ENCODE peak calls at places on chromosomes 6 and 20, in four cellular contexts. X is neuronal stem cell; N is effector memory CD4-positive, alpha-beta T cell; C is DND-41. R is an unnamed sample.

GRCh38 chr6:12582421-12583110 is 134.0 kb upstream of the PHACTR1 start:
- DNase-seq in C (no peak), X (no peak), N (no peak), R (peak; percentile 49)

GRCh38 chr20:5991623-5992441 is 41.4 kb downstream of the MCM8 start:
- DNase-seq in N (no peak), C (no peak), X (no peak), R (no peak)

GRCh38 chr6:36131517-36132220 is 1.4 kb downstream of the MAPK13 start:
- DNase-seq in C (no peak), N (peak; percentile 23), X (no peak), R (peak; percentile 64)

GRCh38 chr6:117188627-117189201 is 76.6 kb upstream of the VGLL2 start:
- DNase-seq in C (no peak), N (no peak), X (no peak), R (peak; percentile 66)

GRCh38 chr6:166779381-166779780 is 152.3 kb upstream of the RPS6KA2 start:
- DNase-seq in C (no peak), N (no peak), X (no peak), R (no peak)

GRCh38 chr20:42102000-42102399 is 483.8 kb upstream of the CHD6 start:
- DNase-seq in C (no peak), X (no peak), N (no peak), R (no peak)

GRCh38 chr20:17128206-17128605 is 98.6 kb upstream of the PCSK2 start:
- DNase-seq in X (no peak), N (no peak), C (no peak), R (no peak)

GRCh38 chr20:63741676-63742380 is 2.3 kb downstream of the SLC2A4RG start:
- DNase-seq in C (no peak), N (no peak), X (no peak), R (no peak)

GRCh38 chr6:15481892-15482291 is 180.9 kb downstream of the DTNBP1 start:
- DNase-seq in C (no peak), N (no peak), X (no peak), R (no peak)

GRCh38 chr6:3088853-3089445 is 20.7 kb downstream of the RIPK1 start:
- DNase-seq in N (no peak), X (no peak), C (no peak), R (no peak)

GRCh38 chr6:151142676-151143075 is 97.1 kb upstream of the AKAP12 start:
- DNase-seq in X (no peak), N (no peak), C (peak; percentile 5), R (peak; percentile 44)

GRCh38 chr6:136962661-136963060 is 40.6 kb downstream of the SLC35D3 start:
- DNase-seq in C (no peak), X (no peak), N (no peak), R (no peak)

GRCh38 chr6:137830562-137830961 is 36.5 kb upstream of the TNFAIP3 start:
- DNase-seq in X (no peak), N (no peak), C (no peak), R (no peak)

GRCh38 chr6:118309337-118310093 is 238.6 kb upstream of the PLN start:
- DNase-seq in C (no peak), X (no peak), N (no peak), R (no peak)

GRCh38 chr6:126657556-126658129 is 317.7 kb downstream of the CENPW start:
- DNase-seq in N (no peak), C (no peak), X (no peak), R (peak; percentile 64)

GRCh38 chr6:50091641-50092040 is 41.9 kb upstream of the DEFB112 start:
- DNase-seq in N (no peak), X (no peak), C (no peak), R (no peak)

GRCh38 chr6:41442800-41443501 is 103.2 kb upstream of the FOXP4 start:
- DNase-seq in N (no peak), X (no peak), C (no peak), R (no peak)

GRCh38 chr20:6636209-6637159 is 131.0 kb upstream of the BMP2 start:
- DNase-seq in X (peak; percentile 12), C (no peak), N (no peak), R (peak; percentile 48)

GRCh38 chr20:52425253-52425652 is 233.7 kb upstream of the ZFP64 start:
- DNase-seq in X (no peak), C (no peak), N (no peak), R (no peak)

GRCh38 chr20:61494763-61495595 is 242.9 kb downstream of the CDH4 start:
- DNase-seq in N (no peak), X (no peak), C (no peak), R (no peak)

GRCh38 chr6:36956111-36956820 is 1.7 kb downstream of the PI16 start:
- DNase-seq in X (no peak), N (no peak), C (no peak), R (no peak)

GRCh38 chr20:2840967-2841531 is 504 bp downstream of the VPS16 start:
- DNase-seq in C (peak; percentile 40), N (peak; percentile 40), X (no peak), R (peak; percentile 64)

DNA sequence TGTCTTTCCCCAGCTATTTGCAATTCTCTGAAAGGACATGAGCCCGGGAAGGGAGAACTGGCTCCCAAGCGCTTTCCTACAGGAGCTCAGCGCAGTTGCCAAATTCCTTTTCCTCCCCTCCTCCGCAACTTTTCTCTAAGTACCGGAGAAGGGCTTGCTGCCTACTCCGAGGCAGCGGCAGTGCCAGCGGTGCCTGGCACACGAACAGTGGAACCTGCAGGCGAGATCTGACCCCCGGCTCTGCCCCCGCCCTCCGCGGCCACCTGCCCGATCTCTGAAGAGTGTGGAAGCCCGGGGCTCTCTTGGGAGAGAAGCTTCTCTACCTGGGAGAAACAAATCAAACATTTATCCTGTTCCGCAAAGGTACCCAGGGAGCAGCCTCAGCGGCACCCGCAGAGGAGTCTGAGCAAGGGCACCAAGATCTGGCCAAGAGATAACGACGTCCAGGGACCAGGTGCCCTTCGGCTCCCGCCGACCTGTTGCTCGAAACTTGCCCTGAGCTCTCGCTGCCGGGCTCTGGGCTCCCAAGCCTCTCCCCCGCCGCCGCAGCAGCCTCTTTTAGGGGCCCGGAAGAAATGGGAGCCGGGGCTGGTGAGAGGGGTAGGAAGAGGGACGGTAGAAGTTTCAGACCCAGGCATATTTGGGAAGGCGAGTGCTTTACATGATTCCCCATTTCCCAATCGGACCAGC is 2.1 kb downstream of the CBLN4 start:
- DNase-seq in N (no peak), C (no peak), X (no peak), R (no peak)
- H3K9me3 ChIP-seq in N (no peaks in the 10 kb centered on the region), C (peaks cover 10% of the 10 kb centered on the region), X (no peaks in the 10 kb centered on the region), R (peaks cover 27% of the 10 kb centered on the region)

DNA sequence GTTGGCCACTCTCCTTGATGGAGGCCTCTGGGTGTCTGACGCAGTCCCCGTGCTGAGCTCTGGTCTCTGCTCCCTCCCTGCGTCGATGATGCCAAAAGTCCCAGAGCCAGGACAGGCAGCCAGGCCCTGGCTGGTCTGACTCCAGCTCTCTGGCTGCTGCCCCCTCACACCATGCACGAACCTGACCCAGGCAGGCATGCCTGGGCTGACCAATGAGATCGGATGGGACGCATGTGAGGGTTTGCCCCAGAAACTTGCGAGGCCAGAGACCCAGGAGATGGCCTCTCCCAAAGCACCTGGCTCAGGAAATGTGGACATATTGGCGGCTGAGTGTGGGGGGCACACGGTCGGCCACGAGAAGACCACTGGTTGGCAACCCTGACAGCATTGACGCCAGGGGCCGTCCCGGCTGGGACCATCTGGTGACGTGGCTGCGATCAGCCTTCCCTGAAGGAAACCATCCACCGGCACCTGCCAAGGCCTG is 51.2 kb upstream of the FRMD1 start:
- DNase-seq in C (no peak), X (no peak), N (no peak), R (no peak)
- H3K9me3 ChIP-seq in C (peaks cover 9% of the 10 kb centered on the region), X (no peaks in the 10 kb centered on the region), N (no peaks in the 10 kb centered on the region), R (no peaks in the 10 kb centered on the region)

DNA sequence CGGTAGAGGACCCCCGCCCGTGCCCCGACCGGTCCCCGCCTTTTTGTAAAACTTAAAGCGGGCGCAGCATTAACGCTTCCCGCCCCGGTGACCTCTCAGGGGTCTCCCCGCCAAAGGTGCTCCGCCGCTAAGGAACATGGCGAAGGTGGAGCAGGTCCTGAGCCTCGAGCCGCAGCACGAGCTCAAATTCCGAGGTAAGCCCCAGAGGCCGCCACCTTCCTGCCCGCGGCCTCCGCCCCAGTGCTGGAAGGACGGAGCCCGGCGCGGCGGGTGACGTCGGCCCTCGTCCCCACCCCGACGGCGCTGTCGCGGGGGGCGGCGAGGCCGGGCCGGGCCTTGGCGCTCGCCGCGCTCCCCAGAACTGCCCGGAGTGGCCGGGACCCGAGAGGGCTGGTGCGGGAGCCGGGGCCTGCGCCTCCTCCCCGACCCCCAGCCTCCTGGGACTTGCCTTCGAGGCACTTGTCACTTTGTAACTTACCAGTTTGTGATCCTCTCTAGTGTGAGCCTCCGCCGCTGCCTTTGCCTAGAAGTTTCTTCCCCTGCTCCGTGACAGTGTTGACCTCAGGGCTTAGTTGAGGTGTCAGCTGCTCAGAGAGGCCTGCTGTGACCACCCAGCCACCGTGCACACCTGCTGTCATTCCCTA is 417 bp downstream of the VAPB start:
- DNase-seq in C (peak; percentile 39), N (peak; percentile 39), X (no peak), R (peak; percentile 79)
- H3K9me3 ChIP-seq in C (peaks cover 3% of the 10 kb centered on the region), N (no peaks in the 10 kb centered on the region), X (no peaks in the 10 kb centered on the region), R (no peaks in the 10 kb centered on the region)

GRCh38 chr6:6596929-6597328 is 8.4 kb downstream of the LY86 start:
- DNase-seq in N (no peak), C (no peak), X (no peak), R (no peak)

GRCh38 chr6:6595025-6595424 is 6.5 kb downstream of the LY86 start:
- DNase-seq in N (no peak), C (no peak), X (no peak), R (no peak)

GRCh38 chr6:6597682-6598081 is 9.2 kb downstream of the LY86 start:
- DNase-seq in C (no peak), N (no peak), X (no peak), R (no peak)

GRCh38 chr6:6595946-6596345 is 7.4 kb downstream of the LY86 start:
- DNase-seq in N (no peak), X (no peak), C (no peak), R (no peak)

GRCh38 chr6:6596529-6596928 is 8.0 kb downstream of the LY86 start:
- DNase-seq in X (no peak), C (no peak), N (no peak), R (no peak)
- H3K9me3 ChIP-seq in X (no peaks in the 10 kb centered on the region), C (no peaks in the 10 kb centered on the region), N (no peaks in the 10 kb centered on the region), R (no peaks in the 10 kb centered on the region)

GRCh38 chr6:143773503-143773902 is 69.6 kb upstream of the LTV1 start:
- DNase-seq in C (no peak), X (no peak), N (no peak), R (no peak)

GRCh38 chr6:143775326-143775725 is 67.8 kb upstream of the LTV1 start:
- DNase-seq in X (no peak), N (no peak), C (no peak), R (no peak)

GRCh38 chr6:143772662-143773061 is 70.5 kb upstream of the LTV1 start:
- DNase-seq in X (no peak), C (no peak), N (no peak), R (no peak)

GRCh38 chr6:143774347-143774746 is 68.8 kb upstream of the LTV1 start:
- DNase-seq in C (no peak), X (no peak), N (no peak), R (no peak)

DNA sequence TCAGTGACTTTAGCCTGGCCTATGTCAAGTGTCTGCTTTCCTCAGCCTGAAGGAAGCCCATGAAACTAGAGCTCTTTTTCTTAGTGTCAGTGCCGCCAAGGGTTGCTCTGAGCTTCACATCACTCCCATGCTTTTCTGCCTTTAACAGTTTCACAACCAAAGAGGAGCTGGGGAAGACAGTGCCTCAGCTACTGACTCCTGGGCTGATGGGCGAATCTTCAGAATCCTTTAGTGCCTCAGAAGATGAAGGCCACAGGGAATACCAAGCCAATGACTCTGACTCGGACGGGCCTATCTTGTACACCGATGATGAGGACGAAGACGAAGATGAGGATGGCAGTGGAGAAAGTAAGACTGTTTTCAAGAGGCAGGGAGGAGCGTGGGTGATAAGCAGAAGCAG is 71.0 kb upstream of the LTV1 start:
- DNase-seq in N (no peak), X (no peak), C (no peak), R (no peak)
- H3K9me3 ChIP-seq in N (no peaks in the 10 kb centered on the region), X (peaks cover 5% of the 10 kb centered on the region), C (no peaks in the 10 kb centered on the region), R (no peaks in the 10 kb centered on the region)

GRCh38 chr6:170165085-170165484 is 125.8 kb downstream of the DLL1 start:
- DNase-seq in N (no peak), C (no peak), X (no peak), R (no peak)
- H3K9me3 ChIP-seq in N (no peaks in the 10 kb centered on the region), C (peaks cover 6% of the 10 kb centered on the region), X (peaks cover 11% of the 10 kb centered on the region), R (peaks cover 7% of the 10 kb centered on the region)